ENCODE peak calls at places on chromosomes 16 and 17, in eight cellular contexts. One of them, this sample, is unnamed.

GRCh38 chr17:49830605-49831004 is 17.3 kb downstream of the TAC4 start:
- DNase-seq in psoas muscle: no peak
- DNase-seq in ovary: no peak
- DNase-seq in CD8-positive, alpha-beta T cell: no peak
- DNase-seq in mucosa of descending colon: no peak
- DNase-seq in fibroblast of villous mesenchyme: no peak
- DNase-seq in HFF-Myc: no peak
- DNase-seq in fibroblast of lung: no peak
- DNase-seq in this sample: peak

GRCh38 chr17:61064087-61064951 is 335.3 kb upstream of the TBX2 start:
- DNase-seq in mucosa of descending colon: no peak
- DNase-seq in ovary: no peak
- DNase-seq in fibroblast of villous mesenchyme: peak
- DNase-seq in CD8-positive, alpha-beta T cell: no peak
- DNase-seq in fibroblast of lung: no peak
- DNase-seq in HFF-Myc: no peak
- DNase-seq in psoas muscle: no peak
- DNase-seq in this sample: no peak

GRCh38 chr16:4760221-4760910 is 6.6 kb downstream of the ZNF500 start:
- DNase-seq in CD8-positive, alpha-beta T cell: no peak
- DNase-seq in psoas muscle: no peak
- DNase-seq in fibroblast of villous mesenchyme: no peak
- DNase-seq in ovary: no peak
- DNase-seq in mucosa of descending colon: no peak
- DNase-seq in HFF-Myc: no peak
- DNase-seq in fibroblast of lung: no peak
- DNase-seq in this sample: no peak

GRCh38 chr17:59439261-59439660 is 107.8 kb downstream of the YPEL2 start:
- DNase-seq in mucosa of descending colon: no peak
- DNase-seq in psoas muscle: no peak
- DNase-seq in fibroblast of lung: no peak
- DNase-seq in fibroblast of villous mesenchyme: no peak
- DNase-seq in CD8-positive, alpha-beta T cell: no peak
- DNase-seq in HFF-Myc: no peak
- DNase-seq in ovary: no peak
- DNase-seq in this sample: no peak

GRCh38 chr16:81861503-81861902 is 82.4 kb downstream of the PLCG2 start:
- DNase-seq in fibroblast of villous mesenchyme: no peak
- DNase-seq in HFF-Myc: no peak
- DNase-seq in fibroblast of lung: no peak
- DNase-seq in psoas muscle: no peak
- DNase-seq in CD8-positive, alpha-beta T cell: no peak
- DNase-seq in ovary: no peak
- DNase-seq in mucosa of descending colon: no peak
- DNase-seq in this sample: no peak

GRCh38 chr16:80948886-80949502 is 57.7 kb downstream of the CMC2 start:
- DNase-seq in fibroblast of lung: peak
- DNase-seq in psoas muscle: peak
- DNase-seq in mucosa of descending colon: peak
- DNase-seq in fibroblast of villous mesenchyme: peak
- DNase-seq in HFF-Myc: no peak
- DNase-seq in ovary: no peak
- DNase-seq in CD8-positive, alpha-beta T cell: no peak
- DNase-seq in this sample: peak

GRCh38 chr17:45228121-45228941 is 6.6 kb downstream of the FMNL1 start:
- DNase-seq in ovary: no peak
- DNase-seq in HFF-Myc: no peak
- DNase-seq in CD8-positive, alpha-beta T cell: no peak
- DNase-seq in psoas muscle: no peak
- DNase-seq in fibroblast of lung: no peak
- DNase-seq in fibroblast of villous mesenchyme: no peak
- DNase-seq in mucosa of descending colon: no peak
- DNase-seq in this sample: no peak

GRCh38 chr16:2902337-2903130 is 9.2 kb upstream of the FLYWCH1 start:
- DNase-seq in HFF-Myc: no peak
- DNase-seq in CD8-positive, alpha-beta T cell: no peak
- DNase-seq in psoas muscle: no peak
- DNase-seq in mucosa of descending colon: no peak
- DNase-seq in fibroblast of lung: no peak
- DNase-seq in fibroblast of villous mesenchyme: no peak
- DNase-seq in ovary: no peak
- DNase-seq in this sample: no peak

GRCh38 chr16:14549789-14550153 is 80.3 kb downstream of the PARN start:
- DNase-seq in CD8-positive, alpha-beta T cell: no peak
- DNase-seq in fibroblast of villous mesenchyme: no peak
- DNase-seq in ovary: no peak
- DNase-seq in mucosa of descending colon: no peak
- DNase-seq in HFF-Myc: no peak
- DNase-seq in fibroblast of lung: no peak
- DNase-seq in psoas muscle: no peak
- DNase-seq in this sample: no peak

GRCh38 chr17:2795412-2796163 is 650 bp upstream of the RAP1GAP2 start:
- DNase-seq in mucosa of descending colon: no peak
- DNase-seq in CD8-positive, alpha-beta T cell: no peak
- DNase-seq in fibroblast of lung: no peak
- DNase-seq in HFF-Myc: no peak
- DNase-seq in ovary: no peak
- DNase-seq in psoas muscle: no peak
- DNase-seq in fibroblast of villous mesenchyme: no peak
- DNase-seq in this sample: no peak

GRCh38 chr17:32124985-32125847 is 17.1 kb upstream of the RHOT1 start:
- DNase-seq in fibroblast of lung: no peak
- DNase-seq in HFF-Myc: no peak
- DNase-seq in mucosa of descending colon: no peak
- DNase-seq in CD8-positive, alpha-beta T cell: no peak
- DNase-seq in psoas muscle: no peak
- DNase-seq in ovary: no peak
- DNase-seq in fibroblast of villous mesenchyme: no peak
- DNase-seq in this sample: no peak

GRCh38 chr17:61009619-61010018 is 332.0 kb downstream of the BCAS3 start:
- DNase-seq in fibroblast of villous mesenchyme: peak
- DNase-seq in CD8-positive, alpha-beta T cell: no peak
- DNase-seq in psoas muscle: no peak
- DNase-seq in fibroblast of lung: peak
- DNase-seq in HFF-Myc: no peak
- DNase-seq in mucosa of descending colon: no peak
- DNase-seq in ovary: no peak
- DNase-seq in this sample: peak

GRCh38 chr17:57739402-57740224 is 5.5 kb downstream of the CCDC182 start:
- DNase-seq in HFF-Myc: peak
- DNase-seq in ovary: no peak
- DNase-seq in fibroblast of villous mesenchyme: peak
- DNase-seq in fibroblast of lung: peak
- DNase-seq in CD8-positive, alpha-beta T cell: no peak
- DNase-seq in psoas muscle: no peak
- DNase-seq in mucosa of descending colon: no peak
- DNase-seq in this sample: no peak

GRCh38 chr17:57735707-57736106 is 9.4 kb downstream of the CCDC182 start:
- DNase-seq in fibroblast of villous mesenchyme: no peak
- DNase-seq in fibroblast of lung: no peak
- DNase-seq in mucosa of descending colon: no peak
- DNase-seq in HFF-Myc: no peak
- DNase-seq in psoas muscle: no peak
- DNase-seq in CD8-positive, alpha-beta T cell: no peak
- DNase-seq in ovary: no peak
- DNase-seq in this sample: no peak

GRCh38 chr17:57744195-57745170 is 616 bp downstream of the CCDC182 start:
- DNase-seq in mucosa of descending colon: no peak
- DNase-seq in HFF-Myc: no peak
- DNase-seq in ovary: no peak
- DNase-seq in fibroblast of lung: no peak
- DNase-seq in CD8-positive, alpha-beta T cell: no peak
- DNase-seq in fibroblast of villous mesenchyme: no peak
- DNase-seq in psoas muscle: no peak
- DNase-seq in this sample: no peak

GRCh38 chr17:57737450-57737849 is 7.6 kb downstream of the CCDC182 start:
- DNase-seq in ovary: no peak
- DNase-seq in mucosa of descending colon: no peak
- DNase-seq in psoas muscle: no peak
- DNase-seq in CD8-positive, alpha-beta T cell: no peak
- DNase-seq in fibroblast of lung: no peak
- DNase-seq in HFF-Myc: no peak
- DNase-seq in fibroblast of villous mesenchyme: no peak
- DNase-seq in this sample: no peak

GRCh38 chr17:57740225-57740528 is 4.9 kb downstream of the CCDC182 start:
- DNase-seq in fibroblast of villous mesenchyme: no peak
- DNase-seq in mucosa of descending colon: no peak
- DNase-seq in psoas muscle: no peak
- DNase-seq in CD8-positive, alpha-beta T cell: no peak
- DNase-seq in ovary: no peak
- DNase-seq in fibroblast of lung: no peak
- DNase-seq in HFF-Myc: no peak
- DNase-seq in this sample: no peak
- TF ChIP-seq CTCF in fibroblast of villous mesenchyme: no peak
- TF ChIP-seq CTCF in mucosa of descending colon: no peak
- TF ChIP-seq CTCF in psoas muscle: no peak
- TF ChIP-seq CTCF in CD8-positive, alpha-beta T cell: no peak
- TF ChIP-seq CTCF in ovary: no peak
- TF ChIP-seq CTCF in fibroblast of lung: no peak
- TF ChIP-seq CTCF in HFF-Myc: no peak
- TF ChIP-seq CTCF in this sample: no peak

GRCh38 chr17:75129576-75129975 is 2.0 kb downstream of the NT5C start:
- DNase-seq in ovary: no peak
- DNase-seq in CD8-positive, alpha-beta T cell: no peak
- DNase-seq in HFF-Myc: no peak
- DNase-seq in fibroblast of lung: no peak
- DNase-seq in psoas muscle: no peak
- DNase-seq in fibroblast of villous mesenchyme: no peak
- DNase-seq in mucosa of descending colon: no peak
- DNase-seq in this sample: no peak

GRCh38 chr17:75130632-75131277 is 787 bp downstream of the NT5C start:
- DNase-seq in ovary: peak
- DNase-seq in fibroblast of lung: peak
- DNase-seq in CD8-positive, alpha-beta T cell: no peak
- DNase-seq in HFF-Myc: no peak
- DNase-seq in fibroblast of villous mesenchyme: peak
- DNase-seq in psoas muscle: no peak
- DNase-seq in mucosa of descending colon: peak
- DNase-seq in this sample: peak

GRCh38 chr17:75128694-75129505 is 2.6 kb downstream of the NT5C start:
- DNase-seq in ovary: no peak
- DNase-seq in fibroblast of villous mesenchyme: no peak
- DNase-seq in CD8-positive, alpha-beta T cell: no peak
- DNase-seq in psoas muscle: no peak
- DNase-seq in HFF-Myc: no peak
- DNase-seq in mucosa of descending colon: no peak
- DNase-seq in fibroblast of lung: no peak
- DNase-seq in this sample: no peak

GRCh38 chr17:75131278-75132017 is at the start of gene NT5C:
- DNase-seq in ovary: peak
- DNase-seq in CD8-positive, alpha-beta T cell: peak
- DNase-seq in mucosa of descending colon: peak
- DNase-seq in psoas muscle: peak
- DNase-seq in fibroblast of villous mesenchyme: peak
- DNase-seq in HFF-Myc: peak
- DNase-seq in fibroblast of lung: peak
- DNase-seq in this sample: peak

DNA sequence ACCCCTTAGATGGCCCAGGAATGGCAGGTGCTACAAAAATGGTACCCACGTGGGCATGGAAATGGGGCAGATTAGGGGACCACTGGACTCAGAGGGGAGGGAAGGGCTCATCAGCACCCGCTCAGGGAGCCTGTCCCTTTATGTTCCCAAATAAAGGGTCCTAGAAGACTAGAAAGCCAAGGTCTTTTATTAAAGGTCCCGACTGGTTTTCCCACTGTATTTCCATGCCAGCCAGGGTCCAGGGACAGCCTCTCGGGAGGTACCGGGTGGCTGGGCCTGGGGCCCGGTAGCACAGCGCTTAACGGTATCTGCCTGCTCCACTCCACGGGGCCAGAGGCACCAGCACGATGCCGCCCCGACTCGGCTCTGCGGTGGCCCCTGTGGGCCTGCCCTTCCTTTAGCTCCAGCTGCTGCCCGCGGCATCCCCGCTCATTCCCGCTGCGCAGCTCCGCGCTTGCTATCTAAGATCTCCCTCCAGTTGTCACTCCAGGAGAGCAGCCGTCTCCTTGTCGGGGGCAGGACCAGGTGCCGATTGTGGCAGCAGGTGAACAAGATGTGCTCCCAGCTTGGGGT is 1.4 kb downstream of the NT5C start:
- DNase-seq in psoas muscle: no peak
- DNase-seq in mucosa of descending colon: peak
- DNase-seq in CD8-positive, alpha-beta T cell: no peak
- DNase-seq in HFF-Myc: no peak
- DNase-seq in fibroblast of villous mesenchyme: no peak
- DNase-seq in ovary: no peak
- DNase-seq in fibroblast of lung: no peak
- DNase-seq in this sample: no peak
- H3K4me3 ChIP-seq in psoas muscle: peak
- H3K4me3 ChIP-seq in mucosa of descending colon: no peak
- H3K4me3 ChIP-seq in CD8-positive, alpha-beta T cell: no peak
- H3K4me3 ChIP-seq in HFF-Myc: peak
- H3K4me3 ChIP-seq in fibroblast of villous mesenchyme: peak
- H3K4me3 ChIP-seq in ovary: peak
- H3K4me3 ChIP-seq in fibroblast of lung: peak
- H3K4me3 ChIP-seq in this sample: peak

DNA sequence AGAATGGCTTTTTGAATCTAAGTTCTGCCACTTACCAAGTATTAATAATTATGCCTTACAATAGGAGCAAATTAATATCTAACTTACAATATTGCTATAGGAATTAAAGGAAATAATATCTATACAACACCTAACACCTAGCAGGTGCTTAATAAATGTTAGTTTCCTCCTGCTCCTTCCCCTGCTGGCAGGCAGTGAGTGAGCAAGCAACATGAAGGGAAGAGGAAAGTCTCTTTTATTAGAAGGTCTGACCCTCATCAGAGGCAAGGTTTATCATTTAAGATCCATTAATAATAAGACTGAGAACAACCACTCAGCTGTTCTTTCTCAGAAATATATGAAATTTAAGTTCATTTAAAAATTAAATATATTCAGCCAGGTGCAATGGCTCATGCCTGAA is 6.7 kb upstream of the DYNC1LI2 start:
- DNase-seq in ovary: no peak
- DNase-seq in CD8-positive, alpha-beta T cell: no peak
- DNase-seq in psoas muscle: no peak
- DNase-seq in HFF-Myc: no peak
- DNase-seq in mucosa of descending colon: no peak
- DNase-seq in fibroblast of lung: no peak
- DNase-seq in fibroblast of villous mesenchyme: no peak
- DNase-seq in this sample: no peak
- TF ChIP-seq CTCF in ovary: no peak
- TF ChIP-seq CTCF in CD8-positive, alpha-beta T cell: no peak
- TF ChIP-seq CTCF in psoas muscle: no peak
- TF ChIP-seq CTCF in HFF-Myc: no peak
- TF ChIP-seq CTCF in mucosa of descending colon: no peak
- TF ChIP-seq CTCF in fibroblast of lung: no peak
- TF ChIP-seq CTCF in fibroblast of villous mesenchyme: no peak
- TF ChIP-seq CTCF in this sample: no peak

DNA sequence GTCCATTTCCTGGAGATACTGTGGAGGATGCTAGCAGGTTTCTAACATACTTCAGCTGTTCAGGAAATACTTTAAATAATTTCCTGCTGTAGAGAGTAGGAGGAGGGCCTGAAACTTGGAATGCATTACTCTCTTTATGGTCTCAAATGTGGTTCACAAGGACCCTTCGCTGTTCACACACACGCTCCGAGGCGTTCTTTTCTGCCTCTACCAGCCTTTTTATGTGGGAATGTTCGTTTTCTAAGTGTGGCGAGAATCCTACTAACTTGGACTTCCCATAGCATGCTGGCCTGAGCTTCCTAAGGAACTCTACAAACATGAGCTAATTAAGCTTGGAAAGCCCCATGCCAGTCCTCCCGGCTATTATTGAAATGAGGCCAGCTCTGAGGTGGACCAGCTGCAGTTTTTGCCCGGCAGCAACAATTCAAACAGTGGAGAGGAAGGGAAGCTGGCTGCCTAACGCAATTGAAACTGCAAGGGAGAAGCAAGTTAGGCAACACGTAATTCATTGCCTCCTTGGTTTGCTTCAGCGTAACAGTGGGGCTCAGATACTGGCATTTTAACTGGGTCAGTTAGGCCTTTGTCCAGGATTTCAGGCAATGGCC is 18.9 kb downstream of the KPNA2 start:
- DNase-seq in HFF-Myc: peak
- DNase-seq in ovary: no peak
- DNase-seq in fibroblast of villous mesenchyme: peak
- DNase-seq in CD8-positive, alpha-beta T cell: no peak
- DNase-seq in psoas muscle: no peak
- DNase-seq in fibroblast of lung: peak
- DNase-seq in mucosa of descending colon: no peak
- DNase-seq in this sample: peak
- H3K4me3 ChIP-seq in HFF-Myc: no peak
- H3K4me3 ChIP-seq in ovary: no peak
- H3K4me3 ChIP-seq in fibroblast of villous mesenchyme: no peak
- H3K4me3 ChIP-seq in CD8-positive, alpha-beta T cell: no peak
- H3K4me3 ChIP-seq in psoas muscle: no peak
- H3K4me3 ChIP-seq in fibroblast of lung: peak
- H3K4me3 ChIP-seq in mucosa of descending colon: no peak
- H3K4me3 ChIP-seq in this sample: no peak